ENCODE peak calls at places on chromosomes 11 and 22, in nine cellular contexts. N, E, Q, G, B, V, Z, D and P are unnamed samples.

GRCh38 chr11:12100429-12100828 is 10.0 kb upstream of the MICAL2 start:
- DNase-seq in N (no peak), E (no peak), Q (no peak), G (no peak), B (no peak), V (no peak), Z (no peak), D (no peak), P (no peak)

GRCh38 chr11:65927904-65928397 is 8.7 kb downstream of the DRAP1 start:
- DNase-seq in N (peak), E (no peak), Q (peak), G (no peak), B (no peak), V (peak), Z (no peak), D (no peak), P (no peak)

GRCh38 chr11:10488121-10488580 is 33.1 kb downstream of the AMPD3 start:
- DNase-seq in N (peak), E (no peak), Q (no peak), G (no peak), B (no peak), V (no peak), Z (peak), D (no peak), P (peak)

GRCh38 chr11:125016413-125016812 is 46.7 kb upstream of the SLC37A2 start:
- DNase-seq in N (no peak), E (no peak), Q (no peak), G (no peak), B (no peak), V (no peak), Z (no peak), D (no peak), P (no peak)

GRCh38 chr11:126901783-126902182 is 98.8 kb downstream of the KIRREL3 start:
- DNase-seq in N (no peak), E (no peak), Q (no peak), G (no peak), B (no peak), V (no peak), Z (no peak), D (no peak), P (no peak)

GRCh38 chr11:17256512-17256911 is 20.0 kb upstream of the NUCB2 start:
- DNase-seq in N (no peak), E (peak), Q (no peak), G (peak), B (no peak), V (peak), Z (no peak), D (peak), P (peak)

GRCh38 chr22:21907638-21908522 is 40.4 kb upstream of the MAPK1 start:
- DNase-seq in N (no peak), E (no peak), Q (no peak), G (no peak), B (no peak), V (no peak), Z (no peak), D (no peak), P (no peak)

GRCh38 chr11:65488273-65489058 is 10.4 kb upstream of the MALAT1 start:
- DNase-seq in N (no peak), E (no peak), Q (no peak), G (no peak), B (no peak), V (peak), Z (no peak), D (peak), P (peak)

GRCh38 chr11:132744771-132745170 is 787.5 kb downstream of the OPCML start:
- DNase-seq in N (no peak), E (peak), Q (no peak), G (peak), B (no peak), V (no peak), Z (no peak), D (no peak), P (peak)

GRCh38 chr22:44718418-44718817 is 16.4 kb downstream of the PRR5 start:
- DNase-seq in N (no peak), E (no peak), Q (no peak), G (no peak), B (no peak), V (no peak), Z (no peak), D (no peak), P (no peak)

GRCh38 chr22:34866501-34867171 is 199.3 kb upstream of the ISX start:
- DNase-seq in N (no peak), E (no peak), Q (no peak), G (no peak), B (no peak), V (peak), Z (no peak), D (peak), P (no peak)

GRCh38 chr22:37079668-37080171 is 28.2 kb downstream of the KCTD17 start:
- DNase-seq in N (no peak), E (no peak), Q (no peak), G (no peak), B (no peak), V (peak), Z (no peak), D (peak), P (peak)

GRCh38 chr11:9120659-9121350 is 29.4 kb upstream of the SCUBE2 start:
- DNase-seq in N (no peak), E (no peak), Q (no peak), G (no peak), B (peak), V (no peak), Z (peak), D (no peak), P (no peak)

GRCh38 chr11:74462009-74462408 is 5.3 kb downstream of the KCNE3 start:
- DNase-seq in N (no peak), E (no peak), Q (no peak), G (no peak), B (no peak), V (peak), Z (peak), D (peak), P (peak)

GRCh38 chr11:103125462-103125861 is 16.2 kb downstream of the DYNC2H1 start:
- DNase-seq in N (no peak), E (no peak), Q (no peak), G (no peak), B (no peak), V (no peak), Z (no peak), D (no peak), P (no peak)

GRCh38 chr22:30246962-30247376 is 410 bp upstream of the LIF start:
- DNase-seq in N (no peak), E (no peak), Q (no peak), G (no peak), B (no peak), V (no peak), Z (no peak), D (no peak), P (no peak)

GRCh38 chr22:41405588-41405987 is 23.8 kb downstream of the TEF start:
- DNase-seq in N (no peak), E (no peak), Q (no peak), G (no peak), B (no peak), V (no peak), Z (no peak), D (no peak), P (no peak)

GRCh38 chr11:70112017-70112434 is 33.9 kb downstream of the ANO1 start:
- DNase-seq in N (no peak), E (no peak), Q (no peak), G (no peak), B (no peak), V (no peak), Z (no peak), D (no peak), P (no peak)

GRCh38 chr22:46028069-46028991 is 51.4 kb upstream of the WNT7B start:
- DNase-seq in N (no peak), E (no peak), Q (no peak), G (no peak), B (no peak), V (no peak), Z (no peak), D (no peak), P (no peak)

GRCh38 chr22:46029036-46029435 is 52.1 kb upstream of the WNT7B start:
- DNase-seq in N (no peak), E (no peak), Q (no peak), G (no peak), B (no peak), V (no peak), Z (no peak), D (no peak), P (no peak)

GRCh38 chr22:46025973-46026906 is 49.3 kb upstream of the WNT7B start:
- DNase-seq in N (no peak), E (no peak), Q (no peak), G (no peak), B (no peak), V (no peak), Z (no peak), D (no peak), P (no peak)

GRCh38 chr22:46026907-46027218 is 49.9 kb upstream of the WNT7B start:
- DNase-seq in N (no peak), E (no peak), Q (no peak), G (no peak), B (no peak), V (no peak), Z (no peak), D (no peak), P (no peak)

DNA sequence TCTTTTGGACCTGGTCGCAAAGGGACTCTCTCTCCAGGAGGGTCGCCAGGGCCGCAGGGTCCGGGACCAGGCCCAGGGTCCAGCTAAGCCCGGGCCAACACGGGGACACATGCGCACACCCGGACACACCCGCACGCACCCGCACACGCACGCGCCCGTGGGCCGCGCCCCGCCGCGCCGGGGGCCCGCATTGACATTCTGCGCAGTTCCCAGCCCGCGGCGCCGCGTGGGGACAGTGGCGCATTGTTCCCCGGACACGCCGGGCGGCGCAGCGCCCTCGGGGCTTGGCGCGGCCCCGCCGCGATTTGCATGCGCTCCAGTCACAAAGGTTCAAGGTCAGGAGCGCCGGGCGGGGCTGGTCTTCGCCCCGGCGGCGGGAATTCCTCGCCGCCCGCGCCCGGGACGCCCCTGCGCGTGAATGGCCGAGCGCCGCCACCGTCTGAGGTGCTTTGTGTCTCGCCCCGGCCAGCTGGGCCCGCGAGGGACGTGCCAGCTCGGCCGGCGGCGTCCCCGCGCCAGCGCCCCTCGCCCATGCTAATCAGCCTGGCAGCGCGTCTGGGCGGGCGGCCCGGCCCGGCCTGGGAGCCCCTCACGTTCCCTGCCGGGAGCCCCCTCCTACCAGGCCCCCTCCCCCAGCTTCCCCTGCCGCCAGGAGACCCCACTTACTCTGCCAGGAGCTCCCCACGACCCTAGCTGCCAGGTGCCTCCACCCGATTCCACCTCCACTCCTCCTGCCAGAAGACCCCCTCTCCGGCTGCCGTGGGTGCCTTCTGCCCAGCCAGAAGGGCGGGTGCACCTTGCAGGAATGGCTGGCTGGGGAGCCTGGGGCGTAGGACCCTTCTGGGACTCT is 50.5 kb upstream of the WNT7B start:
- DNase-seq in N (peak), E (no peak), Q (no peak), G (no peak), B (no peak), V (no peak), Z (peak), D (no peak), P (no peak)
- H3K4me3 ChIP-seq in N (peak), E (peak), Q (no peak), G (no peak), B (peak), V (peak), Z (peak), D (peak), P (peak)

GRCh38 chr11:130675456-130675855 is 227.0 kb downstream of the ADAMTS15 start:
- DNase-seq in N (no peak), E (no peak), Q (no peak), G (no peak), B (no peak), V (peak), Z (no peak), D (peak), P (peak)
- TF ChIP-seq CTCF in N (no peak), E (no peak), Q (no peak), G (no peak), B (no peak), V (no peak), Z (no peak), D (no peak), P (no peak)

GRCh38 chr11:86116996-86117705 is 48.3 kb upstream of the PICALM start:
- DNase-seq in N (no peak), E (no peak), Q (no peak), G (no peak), B (no peak), V (no peak), Z (no peak), D (peak), P (peak)

GRCh38 chr11:86117706-86118050 is 48.8 kb upstream of the PICALM start:
- DNase-seq in N (no peak), E (no peak), Q (no peak), G (no peak), B (no peak), V (no peak), Z (no peak), D (no peak), P (no peak)

GRCh38 chr11:86115542-86116385 is 46.9 kb upstream of the PICALM start:
- DNase-seq in N (no peak), E (no peak), Q (no peak), G (no peak), B (peak), V (no peak), Z (no peak), D (peak), P (peak)

GRCh38 chr11:86118201-86118600 is 49.3 kb upstream of the PICALM start:
- DNase-seq in N (no peak), E (no peak), Q (no peak), G (no peak), B (no peak), V (no peak), Z (no peak), D (no peak), P (no peak)

DNA sequence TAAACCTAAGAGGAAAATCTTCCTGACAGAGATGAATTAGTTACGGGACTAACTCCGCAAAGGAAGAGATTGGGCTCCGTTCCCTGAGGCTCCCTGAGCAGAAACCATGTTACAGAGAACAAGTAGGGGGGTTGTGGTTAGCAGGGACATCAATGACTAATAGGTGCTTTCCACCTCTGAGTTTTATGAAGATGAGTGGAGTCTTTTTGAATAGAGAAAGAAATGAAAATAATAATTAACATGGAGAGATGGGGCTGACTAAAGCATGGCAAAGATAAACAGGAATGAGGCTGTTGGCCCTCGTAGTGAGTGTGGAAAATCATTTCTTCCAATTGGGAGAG is 47.5 kb upstream of the PICALM start:
- DNase-seq in N (peak), E (peak), Q (peak), G (peak), B (peak), V (peak), Z (no peak), D (peak), P (peak)
- H3K4me3 ChIP-seq in N (no peak), E (no peak), Q (no peak), G (no peak), B (peak), V (no peak), Z (no peak), D (no peak), P (no peak)

DNA sequence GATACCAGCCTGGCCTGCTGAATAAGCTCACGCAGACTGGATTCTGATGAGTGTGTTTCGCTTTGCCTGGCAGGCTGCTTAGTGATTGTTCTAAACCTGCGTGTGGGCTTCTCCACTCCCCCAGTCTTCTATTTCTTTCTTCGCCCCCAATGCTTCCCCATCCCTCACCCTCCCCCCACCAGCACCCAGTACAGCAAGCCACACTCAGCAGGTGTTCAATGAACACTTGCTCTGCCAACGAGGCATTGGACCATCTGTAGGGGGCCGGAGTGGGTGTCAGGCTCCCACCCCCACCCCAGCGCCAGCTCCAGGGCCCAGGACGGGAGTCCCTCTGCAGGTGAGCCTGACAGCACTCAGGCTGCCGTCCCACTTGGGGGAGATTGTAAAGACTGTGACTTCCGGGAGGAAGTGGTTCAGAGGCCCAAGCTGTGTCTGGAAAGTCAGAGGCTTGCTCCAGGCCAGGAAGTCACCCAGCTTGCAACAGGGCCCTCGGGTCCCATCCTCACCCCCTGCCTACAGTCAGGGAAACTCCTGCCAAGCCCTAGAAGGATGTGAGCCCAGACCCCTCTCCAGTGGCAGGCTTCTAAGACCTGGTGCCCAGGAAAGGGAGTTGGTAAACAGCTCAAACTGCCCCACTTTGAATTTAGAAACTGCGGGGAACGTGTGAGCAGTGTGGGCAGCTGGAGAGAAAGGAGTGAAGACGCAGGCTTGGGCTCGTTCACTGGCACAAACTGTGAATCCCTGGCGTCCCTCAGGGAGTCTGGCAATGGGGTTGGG is 66.3 kb upstream of the PRDM11 start:
- DNase-seq in N (peak), E (no peak), Q (no peak), G (no peak), B (no peak), V (no peak), Z (no peak), D (no peak), P (no peak)
- TF ChIP-seq CTCF in N (peak), E (no peak), Q (no peak), G (no peak), B (no peak), V (no peak), Z (no peak), D (no peak), P (no peak)

GRCh38 chr11:116177521-116178220 is 595.1 kb downstream of the BUD13 start:
- DNase-seq in N (no peak), E (no peak), Q (no peak), G (no peak), B (no peak), V (no peak), Z (no peak), D (no peak), P (no peak)
- H3K4me3 ChIP-seq in N (no peak), E (no peak), Q (no peak), G (no peak), B (no peak), V (no peak), Z (no peak), D (no peak), P (no peak)

GRCh38 chr22:24521791-24522245 is 26.7 kb downstream of the UPB1 start:
- DNase-seq in N (peak), E (no peak), Q (peak), G (no peak), B (peak), V (peak), Z (peak), D (peak), P (peak)
- TF ChIP-seq CTCF in N (peak), E (peak), Q (peak), G (peak), B (peak), V (peak), Z (peak), D (peak), P (peak)